ENCODE peak calls at places on chromosomes 5 and 9, in ten cellular contexts. Q is mesothelial cell of epicardium, X is epithelial cell of esophagus, U is choroid plexus epithelial cell, V is nephron progenitor cell, A is pancreas, R is H1, W is astrocyte, P is thyroid gland, G is upper lobe of right lung. H is an unnamed sample.

GRCh38 chr5:115284021-115284420 is 12.4 kb downstream of the CCDC112 start:
- DNase-seq in P (no peak), U (no peak), X (no peak), Q (no peak), V (no peak), A (no peak), R (no peak), W (no peak), G (no peak), H (no peak)

GRCh38 chr9:16333697-16334096 is 536.8 kb downstream of the BNC2 start:
- DNase-seq in R (no peak), Q (no peak), V (no peak), A (no peak), P (no peak), U (no peak), W (peak), G (no peak), X (no peak), H (no peak)

GRCh38 chr5:64899838-64900237 is 131.1 kb downstream of the CWC27 start:
- DNase-seq in Q (no peak), X (no peak), P (no peak), W (no peak), U (no peak), G (no peak), V (no peak), R (no peak), A (no peak), H (no peak)

GRCh38 chr5:160438316-160439204 is 16.9 kb downstream of the PTTG1 start:
- DNase-seq in U (peak), G (no peak), R (peak), W (peak), V (peak), A (no peak), P (peak), Q (peak), X (peak), H (peak)

GRCh38 chr5:173963867-173964429 is 25.0 kb upstream of the C5orf47 start:
- DNase-seq in Q (no peak), R (peak), W (peak), G (no peak), X (peak), U (no peak), P (no peak), V (peak), A (no peak), H (no peak)

GRCh38 chr9:3548636-3549035 is 22.8 kb upstream of the RFX3 start:
- DNase-seq in G (no peak), X (no peak), V (no peak), A (no peak), R (no peak), P (no peak), U (no peak), Q (no peak), W (no peak), H (no peak)

GRCh38 chr5:151620463-151620844 is 29.3 kb upstream of the FAT2 start:
- DNase-seq in U (no peak), G (no peak), R (no peak), W (no peak), V (no peak), Q (no peak), A (no peak), X (peak), P (no peak), H (no peak)

GRCh38 chr5:168364151-168364661 is 72.8 kb downstream of the WWC1 start:
- DNase-seq in A (no peak), Q (no peak), V (no peak), G (no peak), U (no peak), R (no peak), X (peak), P (no peak), W (peak), H (no peak)

GRCh38 chr9:107750741-107751521 is 261.4 kb upstream of the KLF4 start:
- DNase-seq in G (peak), Q (no peak), A (no peak), U (peak), X (peak), R (no peak), V (no peak), W (peak), P (peak), H (peak)

GRCh38 chr5:31410089-31410488 is 121.8 kb downstream of the DROSHA start:
- DNase-seq in Q (no peak), V (no peak), W (no peak), P (no peak), A (no peak), R (no peak), G (no peak), U (no peak), X (no peak), H (no peak)

GRCh38 chr9:115209601-115210306 is 91.8 kb upstream of the TNC start:
- DNase-seq in W (peak), X (peak), G (no peak), R (no peak), A (no peak), P (no peak), Q (no peak), U (peak), V (no peak), H (no peak)

GRCh38 chr9:121698627-121699270 is 47.3 kb downstream of the DAB2IP start:
- DNase-seq in A (peak), P (peak), W (no peak), G (no peak), R (peak), Q (peak), V (peak), U (peak), X (no peak), H (peak)

GRCh38 chr5:107739661-107740060 is 68.9 kb upstream of the EFNA5 start:
- DNase-seq in G (no peak), X (peak), U (no peak), P (no peak), Q (no peak), W (peak), V (no peak), R (no peak), A (no peak), H (no peak)

GRCh38 chr5:65262590-65263189 is 219.0 kb downstream of the ADAMTS6 start:
- DNase-seq in W (peak), G (no peak), R (no peak), A (no peak), U (peak), V (peak), P (no peak), X (peak), Q (no peak), H (no peak)

GRCh38 chr5:9201761-9202160 is 344.1 kb downstream of the SEMA5A start:
- DNase-seq in X (no peak), W (no peak), U (peak), R (no peak), V (no peak), G (no peak), A (no peak), Q (no peak), P (no peak), H (no peak)

GRCh38 chr9:13186091-13186490 is 93.4 kb downstream of the MPDZ start:
- DNase-seq in W (peak), A (no peak), V (no peak), U (peak), X (no peak), P (no peak), G (no peak), R (no peak), Q (no peak), H (no peak)

GRCh38 chr5:120564013-120564412 is 99.9 kb downstream of the PRR16 start:
- DNase-seq in V (no peak), X (peak), U (no peak), W (no peak), R (no peak), P (no peak), G (no peak), Q (no peak), A (no peak), H (no peak)

GRCh38 chr9:93302586-93303257 is 118.8 kb downstream of the WNK2 start:
- DNase-seq in Q (no peak), G (peak), W (peak), X (peak), A (peak), P (peak), V (peak), R (peak), U (peak), H (peak)

GRCh38 chr5:17065468-17065867 is 129.4 kb upstream of the MYO10 start:
- DNase-seq in V (no peak), R (no peak), Q (no peak), P (no peak), G (no peak), W (no peak), U (no peak), A (no peak), X (no peak), H (no peak)

DNA sequence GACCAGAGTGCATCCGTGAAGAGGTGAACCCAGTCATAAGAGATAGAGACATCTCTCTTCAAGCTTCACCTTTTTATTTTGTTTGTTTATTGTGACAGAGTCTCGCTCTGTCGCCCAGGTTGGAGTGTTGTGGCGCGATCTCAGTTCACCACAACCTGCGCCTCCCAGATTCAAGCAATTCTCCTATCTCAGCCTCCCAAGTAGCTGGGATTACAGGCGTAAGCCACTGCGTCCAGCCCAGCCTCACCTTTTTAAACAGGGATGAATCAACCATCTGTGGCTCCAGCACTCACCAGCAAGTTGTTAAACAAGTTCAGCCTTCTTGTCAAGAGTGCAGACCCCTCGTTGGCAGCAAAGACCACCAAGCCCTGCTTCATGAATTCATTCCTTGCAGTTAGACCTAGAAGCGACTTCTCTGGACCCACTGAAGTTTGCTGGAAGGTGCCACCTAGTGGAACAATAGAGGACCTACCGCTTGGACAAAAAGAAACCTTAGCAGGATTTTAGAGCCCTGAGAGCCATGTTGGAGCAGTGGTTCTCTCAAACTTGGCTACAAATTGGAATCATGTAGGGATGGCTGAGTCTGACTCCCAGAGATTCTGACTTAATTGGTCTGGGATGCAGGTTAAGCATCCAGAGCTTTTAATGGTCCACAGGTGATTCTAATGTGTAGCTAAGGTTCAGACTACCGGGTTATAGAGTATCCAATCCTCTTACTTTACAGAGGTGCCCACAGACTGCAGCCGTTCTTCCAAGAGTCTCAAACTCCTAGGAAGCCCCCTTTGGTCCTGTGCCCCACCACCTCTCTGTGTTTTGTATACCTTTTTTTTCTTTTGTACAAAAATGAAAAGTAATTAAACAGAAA is 10.5 kb upstream of the GALNT10 start:
- DNase-seq in P (peak), A (no peak), G (no peak), U (peak), X (peak), V (peak), Q (no peak), W (no peak), R (no peak), H (no peak)
- TF ChIP-seq CTCF in P (peak), A (peak), G (peak), U (peak), X (peak), V (peak), Q (peak), W (peak), R (peak), H (peak)

GRCh38 chr5:145887217-145887616 is 14.4 kb upstream of the GRXCR2 start:
- DNase-seq in Q (no peak), U (peak), V (no peak), R (no peak), X (no peak), A (no peak), W (no peak), G (no peak), P (no peak), H (no peak)

GRCh38 chr5:145889611-145890010 is 16.8 kb upstream of the GRXCR2 start:
- DNase-seq in A (no peak), R (no peak), P (no peak), W (no peak), V (no peak), G (no peak), X (no peak), U (no peak), Q (no peak), H (no peak)

GRCh38 chr5:145887976-145888574 is 15.3 kb upstream of the GRXCR2 start:
- DNase-seq in G (no peak), P (peak), Q (no peak), A (no peak), R (peak), U (peak), X (peak), W (peak), V (peak), H (no peak)
- TF ChIP-seq CTCF in G (peak), P (peak), Q (peak), A (peak), R (peak), U (peak), X (peak), W (peak), V (peak), H (peak)

GRCh38 chr5:103258957-103259704 is 568 bp downstream of the MACIR start:
- DNase-seq in P (peak), Q (peak), G (peak), X (peak), V (peak), R (peak), U (peak), A (peak), W (peak), H (peak)
- TF ChIP-seq CTCF in P (no peak), Q (no peak), G (no peak), X (no peak), V (no peak), R (no peak), U (no peak), A (no peak), W (no peak), H (no peak)

GRCh38 chr5:171667341-171668096 is 118.1 kb upstream of the SMIM23 start:
- DNase-seq in U (peak), W (peak), G (no peak), V (peak), A (no peak), R (peak), X (peak), Q (peak), P (no peak), H (no peak)
- TF ChIP-seq CTCF in U (peak), W (peak), G (no peak), V (no peak), A (no peak), R (no peak), X (peak), Q (no peak), P (no peak), H (no peak)

GRCh38 chr9:106284300-106284699 is 578.7 kb upstream of the ZNF462 start:
- DNase-seq in U (no peak), G (no peak), Q (no peak), P (no peak), X (peak), A (no peak), V (no peak), W (no peak), R (no peak), H (no peak)
- TF ChIP-seq CTCF in U (peak), G (no peak), Q (no peak), P (no peak), X (peak), A (no peak), V (peak), W (no peak), R (peak), H (no peak)

GRCh38 chr5:55230086-55230629 is 3.0 kb upstream of the MCIDAS start:
- DNase-seq in U (no peak), Q (no peak), R (peak), P (no peak), V (no peak), W (no peak), A (no peak), X (no peak), G (no peak), H (no peak)

GRCh38 chr5:55232194-55232984 is 1.0 kb downstream of the CCNO start:
- DNase-seq in P (peak), A (peak), U (no peak), R (peak), G (no peak), Q (no peak), V (peak), W (no peak), X (peak), H (no peak)

GRCh38 chr5:55231029-55231475 is 2.4 kb downstream of the CCNO start:
- DNase-seq in V (no peak), A (no peak), R (no peak), W (no peak), P (no peak), X (no peak), U (no peak), Q (no peak), G (no peak), H (no peak)

GRCh38 chr5:55232985-55233928 is at the start of gene CCNO:
- DNase-seq in W (peak), P (peak), A (peak), X (peak), G (peak), Q (peak), U (peak), R (peak), V (peak), H (peak)

DNA sequence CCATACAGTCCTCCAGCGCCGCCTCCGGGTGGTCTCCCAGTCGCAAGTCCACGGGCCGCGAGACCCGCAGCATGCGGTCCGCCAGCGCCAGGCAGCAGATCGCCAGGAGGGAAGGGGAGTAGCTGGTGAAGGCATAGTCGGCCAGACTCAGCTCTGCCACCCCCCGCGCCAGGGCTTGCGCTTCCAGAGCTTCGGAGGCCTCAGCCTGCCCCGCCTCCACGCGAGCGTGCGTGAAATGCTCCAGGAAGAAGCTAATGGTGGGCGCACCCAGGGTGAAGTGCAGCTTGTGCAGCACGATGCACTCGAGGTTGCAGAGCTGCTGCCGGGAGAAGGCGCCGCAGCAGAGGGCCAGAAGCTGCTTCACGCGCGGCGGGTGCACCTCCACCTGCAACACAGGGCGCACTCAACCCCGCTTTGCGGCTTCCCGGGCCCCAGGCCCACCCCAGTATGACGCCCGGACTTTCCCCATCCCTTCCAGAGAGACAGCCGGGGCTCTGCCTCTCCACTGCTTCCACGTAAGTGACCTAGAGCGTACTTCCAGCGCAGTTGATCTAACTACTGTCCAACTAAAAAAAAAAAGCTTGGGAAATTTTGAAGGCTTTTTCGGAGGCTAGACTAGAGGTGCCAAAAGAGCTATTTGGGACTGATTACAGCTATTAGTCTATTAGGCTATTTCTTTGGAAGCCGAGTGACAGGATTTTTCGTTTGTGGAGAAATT is 1.8 kb downstream of the CCNO start:
- DNase-seq in A (peak), P (peak), Q (peak), X (peak), W (no peak), U (no peak), R (peak), V (peak), G (no peak), H (no peak)
- TF ChIP-seq CTCF in A (no peak), P (no peak), Q (no peak), X (peak), W (no peak), U (no peak), R (no peak), V (no peak), G (no peak), H (no peak)

GRCh38 chr5:56595561-56595960 is 219.8 kb upstream of the MAP3K1 start:
- DNase-seq in V (no peak), P (no peak), U (peak), X (no peak), Q (no peak), A (no peak), W (peak), R (no peak), G (no peak), H (no peak)
- TF ChIP-seq CTCF in V (no peak), P (no peak), U (no peak), X (no peak), Q (no peak), A (no peak), W (no peak), R (no peak), G (no peak), H (no peak)

DNA sequence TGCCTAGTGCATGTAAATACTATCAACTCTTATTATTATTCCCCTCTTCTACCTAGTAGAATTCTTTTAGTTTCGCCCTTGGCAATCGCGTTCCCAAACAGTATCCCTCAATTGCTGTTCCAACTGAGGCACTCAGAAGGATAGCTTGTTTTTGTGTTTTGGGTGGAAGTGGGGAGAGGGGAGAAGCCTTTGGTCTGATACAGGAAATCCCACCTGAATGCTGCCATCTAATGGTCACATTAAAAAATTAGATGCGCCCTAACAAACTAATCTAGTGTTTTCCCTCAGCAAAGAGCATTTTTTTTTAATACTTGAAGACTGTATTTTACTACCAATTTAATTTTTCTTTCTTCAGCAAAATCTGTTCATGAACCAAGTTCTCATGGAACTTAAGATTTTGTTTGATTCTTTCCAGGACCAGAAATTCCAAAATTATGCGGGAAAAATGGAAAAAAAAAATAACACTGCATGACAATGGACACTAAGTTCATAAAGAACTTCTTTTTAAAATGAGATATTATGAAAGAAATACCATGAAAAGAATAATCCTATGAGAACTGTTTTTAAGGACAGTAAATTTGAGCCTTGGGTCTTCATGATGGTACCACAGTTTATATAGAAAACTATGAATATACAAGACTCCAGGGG is 22.2 kb upstream of the GLDC start:
- DNase-seq in R (no peak), G (no peak), W (peak), U (peak), Q (no peak), P (no peak), V (no peak), X (peak), A (no peak), H (no peak)
- TF ChIP-seq CTCF in R (peak), G (peak), W (peak), U (peak), Q (peak), P (peak), V (peak), X (peak), A (peak), H (peak)

H was measured in left lung.